ENCODE peak calls at places on chromosomes 1 and 21, in seven cellular contexts. U, R, V, D, Q, X and I are unnamed samples.

GRCh38 chr1:212762234-212762633 is 29.3 kb downstream of the NSL1 start:
- DNase-seq in U (no peak), R (no peak), V (no peak), D (no peak), Q (no peak), X (no peak), I (no peak)

GRCh38 chr1:111990026-111990877 is 784 bp upstream of the KCND3 start:
- DNase-seq in U (peak; percentile 24), R (no peak), V (no peak), D (no peak), Q (peak; percentile 26), X (no peak), I (peak; percentile 89)

GRCh38 chr21:15009964-15010363 is 54.8 kb downstream of the NRIP1 start:
- DNase-seq in U (no peak), R (no peak), V (no peak), D (no peak), Q (no peak), X (no peak), I (peak; percentile 69)

GRCh38 chr1:162327791-162328165 is 48.9 kb downstream of the SPATA46 start:
- DNase-seq in U (no peak), R (no peak), V (no peak), D (no peak), Q (no peak), X (no peak), I (no peak)

GRCh38 chr21:25501996-25502665 is 105.2 kb downstream of the MRPL39 start:
- DNase-seq in U (no peak), R (no peak), V (no peak), D (no peak), Q (no peak), X (peak; percentile 8), I (no peak)

GRCh38 chr1:198297281-198297680 is 140.5 kb downstream of the NEK7 start:
- DNase-seq in U (no peak), R (no peak), V (no peak), D (no peak), Q (no peak), X (no peak), I (no peak)

GRCh38 chr1:38285807-38286530 is 239.4 kb upstream of the POU3F1 start:
- DNase-seq in U (no peak), R (no peak), V (no peak), D (no peak), Q (no peak), X (no peak), I (no peak)

GRCh38 chr1:36091698-36092097 is 3.0 kb downstream of the ADPRS start:
- DNase-seq in U (no peak), R (no peak), V (no peak), D (no peak), Q (no peak), X (no peak), I (peak; percentile 25)

GRCh38 chr1:156233421-156234127 is 8.4 kb upstream of the BGLAP start:
- DNase-seq in U (no peak), R (no peak), V (no peak), D (peak; percentile 42), Q (no peak), X (peak; percentile 51), I (peak; percentile 88)

GRCh38 chr1:61079898-61080336 is 2.4 kb upstream of the NFIA start:
- DNase-seq in U (no peak), R (peak; percentile 18), V (no peak), D (peak; percentile 92), Q (no peak), X (peak; percentile 79), I (peak; percentile 94)

GRCh38 chr1:46983825-46984586 is 39.5 kb upstream of the CYP4X1 start:
- DNase-seq in U (no peak), R (no peak), V (no peak), D (no peak), Q (no peak), X (no peak), I (no peak)

GRCh38 chr1:164515932-164516331 is 43.1 kb upstream of the PBX1 start:
- DNase-seq in U (no peak), R (no peak), V (no peak), D (peak; percentile 44), Q (no peak), X (no peak), I (no peak)

GRCh38 chr21:31609081-31609480 is 50.4 kb upstream of the SOD1 start:
- DNase-seq in U (no peak), R (no peak), V (no peak), D (no peak), Q (no peak), X (no peak), I (no peak)

GRCh38 chr1:241821363-241821762 is 26.6 kb upstream of the EXO1 start:
- DNase-seq in U (no peak), R (no peak), V (no peak), D (no peak), Q (no peak), X (no peak), I (no peak)

GRCh38 chr1:248831842-248832241 is 6.1 kb upstream of the SH3BP5L start:
- DNase-seq in U (no peak), R (no peak), V (no peak), D (no peak), Q (no peak), X (no peak), I (no peak)

GRCh38 chr1:234776256-234776874 is 166.4 kb upstream of the IRF2BP2 start:
- DNase-seq in U (no peak), R (no peak), V (no peak), D (no peak), Q (no peak), X (no peak), I (peak; percentile 72)

GRCh38 chr1:213264534-213264933 is 213.5 kb downstream of the RPS6KC1 start:
- DNase-seq in U (no peak), R (no peak), V (no peak), D (no peak), Q (no peak), X (no peak), I (no peak)

GRCh38 chr21:37562920-37563640 is 196.5 kb downstream of the DYRK1A start:
- DNase-seq in U (peak; percentile 40), R (no peak), V (peak; percentile 9), D (no peak), Q (no peak), X (no peak), I (no peak)

GRCh38 chr1:226406401-226406881 is 1.5 kb downstream of the PARP1 start:
- DNase-seq in U (no peak), R (peak; percentile 19), V (no peak), D (no peak), Q (peak; percentile 42), X (peak; percentile 41), I (no peak)

GRCh38 chr1:230694991-230695390 is 18.9 kb downstream of the AGT start:
- DNase-seq in U (no peak), R (no peak), V (no peak), D (no peak), Q (no peak), X (no peak), I (no peak)

GRCh38 chr1:94265931-94266330 is 28.5 kb upstream of the ARHGAP29 start:
- DNase-seq in U (no peak), R (no peak), V (no peak), D (no peak), Q (no peak), X (no peak), I (no peak)

GRCh38 chr1:63827411-63828321 is 53.8 kb downstream of the ROR1 start:
- DNase-seq in U (no peak), R (no peak), V (no peak), D (peak; percentile 55), Q (no peak), X (peak; percentile 43), I (no peak)

GRCh38 chr1:6500446-6501406 is 9.3 kb upstream of the PLEKHG5 start:
- DNase-seq in U (no peak), R (no peak), V (no peak), D (peak; percentile 29), Q (no peak), X (no peak), I (peak; percentile 96)

GRCh38 chr1:183163311-183163710 is 22.8 kb upstream of the LAMC2 start:
- DNase-seq in U (no peak), R (no peak), V (no peak), D (peak; percentile 42), Q (no peak), X (peak; percentile 90), I (no peak)

GRCh38 chr21:22791986-22792560 is 1793.9 kb downstream of the NCAM2 start:
- DNase-seq in U (peak; percentile 11), R (peak; percentile 54), V (no peak), D (peak; percentile 34), Q (no peak), X (peak; percentile 36), I (peak; percentile 65)

GRCh38 chr21:21232320-21232719 is 234.1 kb downstream of the NCAM2 start:
- DNase-seq in U (peak; percentile 9), R (no peak), V (no peak), D (peak; percentile 62), Q (no peak), X (peak; percentile 45), I (no peak)

GRCh38 chr1:13813398-13814012 is 113.5 kb downstream of the PRDM2 start:
- DNase-seq in U (peak; percentile 56), R (peak; percentile 49), V (peak; percentile 65), D (no peak), Q (peak; percentile 41), X (no peak), I (peak; percentile 86)

GRCh38 chr1:171292799-171293198 is 21.2 kb upstream of the FMO4 start:
- DNase-seq in U (no peak), R (no peak), V (no peak), D (peak; percentile 83), Q (no peak), X (no peak), I (peak; percentile 38)

GRCh38 chr1:209704584-209704983 is at the start of gene HSD11B1:
- DNase-seq in U (no peak), R (no peak), V (no peak), D (peak; percentile 53), Q (no peak), X (no peak), I (no peak)

GRCh38 chr21:17729455-17729854 is 89.7 kb downstream of the C21orf91 start:
- DNase-seq in U (no peak), R (no peak), V (no peak), D (no peak), Q (no peak), X (no peak), I (no peak)

GRCh38 chr1:173255214-173255813 is 48.2 kb upstream of the TNFSF4 start:
- DNase-seq in U (peak; percentile 40), R (no peak), V (no peak), D (peak; percentile 43), Q (no peak), X (peak; percentile 41), I (no peak)

GRCh38 chr1:53183277-53183990 is 13.2 kb upstream of the CPT2 start:
- DNase-seq in U (no peak), R (no peak), V (no peak), D (no peak), Q (no peak), X (no peak), I (no peak)

GRCh38 chr1:245337829-245338484 is 183.2 kb downstream of the KIF26B start:
- DNase-seq in U (no peak), R (peak; percentile 14), V (no peak), D (no peak), Q (no peak), X (no peak), I (no peak)

GRCh38 chr21:33201945-33202344 is 27.8 kb upstream of the IFNAR2 start:
- DNase-seq in U (no peak), R (no peak), V (no peak), D (no peak), Q (no peak), X (no peak), I (no peak)

GRCh38 chr1:6461538-6462411 is 4.2 kb downstream of the TNFRSF25 start:
- DNase-seq in U (no peak), R (no peak), V (no peak), D (no peak), Q (no peak), X (no peak), I (peak; percentile 88)